ENCODE peak calls at places on chromosome 6, in nine cellular contexts. One of them, this sample, is unnamed.
A peak's percentile ranks its signal among the peaks of the same experiment; 100 is the strongest.

GRCh38 chr6:142744836-142745235 is 200.1 kb downstream of the HIVEP2 start:
- DNase-seq in foreskin fibroblast: peak; percentile 49
- DNase-seq in activated naive CD8-positive, alpha-beta T cell treated with anti-CD3 and anti-CD28 coated beads, Interleukin-2, amount 50 U/mL, for 16 hours: no peak
- DNase-seq in stimulated activated CD4-positive, alpha-beta T cell treated with anti-CD3 and anti-CD28 coated beads, Interleukin-15, amount 100 ng/mL, for 1 hour: no peak
- DNase-seq in AML-193: no peak
- DNase-seq in NCI-H1105 treated with DMSO at 0.1 percent for 48 hours: no peak
- DNase-seq in Peyer's patch: no peak
- DNase-seq in HT1080: no peak
- DNase-seq in mucosa of gallbladder: no peak
- DNase-seq in this sample: peak; percentile 65

GRCh38 chr6:150981669-150982068 is 116.2 kb downstream of the MTHFD1L start:
- DNase-seq in foreskin fibroblast: no peak
- DNase-seq in activated naive CD8-positive, alpha-beta T cell treated with anti-CD3 and anti-CD28 coated beads, Interleukin-2, amount 50 U/mL, for 16 hours: no peak
- DNase-seq in stimulated activated CD4-positive, alpha-beta T cell treated with anti-CD3 and anti-CD28 coated beads, Interleukin-15, amount 100 ng/mL, for 1 hour: no peak
- DNase-seq in AML-193: no peak
- DNase-seq in NCI-H1105 treated with DMSO at 0.1 percent for 48 hours: no peak
- DNase-seq in Peyer's patch: no peak
- DNase-seq in HT1080: no peak
- DNase-seq in mucosa of gallbladder: no peak
- DNase-seq in this sample: no peak

GRCh38 chr6:132967871-132968270 is 153.5 kb downstream of the RPS12 start:
- DNase-seq in foreskin fibroblast: no peak
- DNase-seq in activated naive CD8-positive, alpha-beta T cell treated with anti-CD3 and anti-CD28 coated beads, Interleukin-2, amount 50 U/mL, for 16 hours: no peak
- DNase-seq in stimulated activated CD4-positive, alpha-beta T cell treated with anti-CD3 and anti-CD28 coated beads, Interleukin-15, amount 100 ng/mL, for 1 hour: no peak
- DNase-seq in AML-193: no peak
- DNase-seq in NCI-H1105 treated with DMSO at 0.1 percent for 48 hours: no peak
- DNase-seq in Peyer's patch: no peak
- DNase-seq in HT1080: no peak
- DNase-seq in mucosa of gallbladder: no peak
- DNase-seq in this sample: no peak

GRCh38 chr6:18155273-18155863 is at the start of gene KDM1B:
- DNase-seq in foreskin fibroblast: peak; percentile 99
- DNase-seq in activated naive CD8-positive, alpha-beta T cell treated with anti-CD3 and anti-CD28 coated beads, Interleukin-2, amount 50 U/mL, for 16 hours: peak; percentile 97
- DNase-seq in stimulated activated CD4-positive, alpha-beta T cell treated with anti-CD3 and anti-CD28 coated beads, Interleukin-15, amount 100 ng/mL, for 1 hour: peak; percentile 98
- DNase-seq in AML-193: peak; percentile 98
- DNase-seq in NCI-H1105 treated with DMSO at 0.1 percent for 48 hours: peak; percentile 98
- DNase-seq in Peyer's patch: peak; percentile 97
- DNase-seq in HT1080: peak; percentile 96
- DNase-seq in mucosa of gallbladder: peak; percentile 98
- DNase-seq in this sample: peak; percentile 99

GRCh38 chr6:15595461-15596173 is 67.2 kb downstream of the DTNBP1 start:
- DNase-seq in foreskin fibroblast: peak; percentile 34
- DNase-seq in activated naive CD8-positive, alpha-beta T cell treated with anti-CD3 and anti-CD28 coated beads, Interleukin-2, amount 50 U/mL, for 16 hours: no peak
- DNase-seq in stimulated activated CD4-positive, alpha-beta T cell treated with anti-CD3 and anti-CD28 coated beads, Interleukin-15, amount 100 ng/mL, for 1 hour: no peak
- DNase-seq in AML-193: peak; percentile 50
- DNase-seq in NCI-H1105 treated with DMSO at 0.1 percent for 48 hours: no peak
- DNase-seq in Peyer's patch: no peak
- DNase-seq in HT1080: no peak
- DNase-seq in mucosa of gallbladder: no peak
- DNase-seq in this sample: peak; percentile 75

GRCh38 chr6:124917769-124918168 is 44.5 kb upstream of the RNF217 start:
- DNase-seq in foreskin fibroblast: peak; percentile 11
- DNase-seq in activated naive CD8-positive, alpha-beta T cell treated with anti-CD3 and anti-CD28 coated beads, Interleukin-2, amount 50 U/mL, for 16 hours: no peak
- DNase-seq in stimulated activated CD4-positive, alpha-beta T cell treated with anti-CD3 and anti-CD28 coated beads, Interleukin-15, amount 100 ng/mL, for 1 hour: no peak
- DNase-seq in AML-193: no peak
- DNase-seq in NCI-H1105 treated with DMSO at 0.1 percent for 48 hours: no peak
- DNase-seq in Peyer's patch: no peak
- DNase-seq in HT1080: no peak
- DNase-seq in mucosa of gallbladder: no peak
- DNase-seq in this sample: no peak

GRCh38 chr6:5507056-5507722 is 245.9 kb downstream of the FARS2 start:
- DNase-seq in foreskin fibroblast: no peak
- DNase-seq in activated naive CD8-positive, alpha-beta T cell treated with anti-CD3 and anti-CD28 coated beads, Interleukin-2, amount 50 U/mL, for 16 hours: no peak
- DNase-seq in stimulated activated CD4-positive, alpha-beta T cell treated with anti-CD3 and anti-CD28 coated beads, Interleukin-15, amount 100 ng/mL, for 1 hour: no peak
- DNase-seq in AML-193: no peak
- DNase-seq in NCI-H1105 treated with DMSO at 0.1 percent for 48 hours: no peak
- DNase-seq in Peyer's patch: peak; percentile 25
- DNase-seq in HT1080: no peak
- DNase-seq in mucosa of gallbladder: no peak
- DNase-seq in this sample: no peak

GRCh38 chr6:17820055-17820454 is 113.3 kb upstream of the NUP153 start:
- DNase-seq in foreskin fibroblast: no peak
- DNase-seq in activated naive CD8-positive, alpha-beta T cell treated with anti-CD3 and anti-CD28 coated beads, Interleukin-2, amount 50 U/mL, for 16 hours: no peak
- DNase-seq in stimulated activated CD4-positive, alpha-beta T cell treated with anti-CD3 and anti-CD28 coated beads, Interleukin-15, amount 100 ng/mL, for 1 hour: no peak
- DNase-seq in AML-193: no peak
- DNase-seq in NCI-H1105 treated with DMSO at 0.1 percent for 48 hours: no peak
- DNase-seq in Peyer's patch: no peak
- DNase-seq in HT1080: no peak
- DNase-seq in mucosa of gallbladder: no peak
- DNase-seq in this sample: no peak

GRCh38 chr6:6820688-6821238 is 232.2 kb downstream of the LY86 start:
- DNase-seq in foreskin fibroblast: no peak
- DNase-seq in activated naive CD8-positive, alpha-beta T cell treated with anti-CD3 and anti-CD28 coated beads, Interleukin-2, amount 50 U/mL, for 16 hours: no peak
- DNase-seq in stimulated activated CD4-positive, alpha-beta T cell treated with anti-CD3 and anti-CD28 coated beads, Interleukin-15, amount 100 ng/mL, for 1 hour: no peak
- DNase-seq in AML-193: no peak
- DNase-seq in NCI-H1105 treated with DMSO at 0.1 percent for 48 hours: peak; percentile 78
- DNase-seq in Peyer's patch: no peak
- DNase-seq in HT1080: no peak
- DNase-seq in mucosa of gallbladder: peak; percentile 89
- DNase-seq in this sample: no peak

GRCh38 chr6:75524322-75524972 is 30.8 kb upstream of the FILIP1 start:
- DNase-seq in foreskin fibroblast: peak; percentile 93
- DNase-seq in activated naive CD8-positive, alpha-beta T cell treated with anti-CD3 and anti-CD28 coated beads, Interleukin-2, amount 50 U/mL, for 16 hours: no peak
- DNase-seq in stimulated activated CD4-positive, alpha-beta T cell treated with anti-CD3 and anti-CD28 coated beads, Interleukin-15, amount 100 ng/mL, for 1 hour: no peak
- DNase-seq in AML-193: no peak
- DNase-seq in NCI-H1105 treated with DMSO at 0.1 percent for 48 hours: no peak
- DNase-seq in Peyer's patch: no peak
- DNase-seq in HT1080: peak; percentile 58
- DNase-seq in mucosa of gallbladder: peak; percentile 17
- DNase-seq in this sample: peak; percentile 95

GRCh38 chr6:149284904-149285303 is 32.6 kb upstream of the TAB2 start:
- DNase-seq in foreskin fibroblast: no peak
- DNase-seq in activated naive CD8-positive, alpha-beta T cell treated with anti-CD3 and anti-CD28 coated beads, Interleukin-2, amount 50 U/mL, for 16 hours: no peak
- DNase-seq in stimulated activated CD4-positive, alpha-beta T cell treated with anti-CD3 and anti-CD28 coated beads, Interleukin-15, amount 100 ng/mL, for 1 hour: no peak
- DNase-seq in AML-193: no peak
- DNase-seq in NCI-H1105 treated with DMSO at 0.1 percent for 48 hours: no peak
- DNase-seq in Peyer's patch: no peak
- DNase-seq in HT1080: no peak
- DNase-seq in mucosa of gallbladder: no peak
- DNase-seq in this sample: no peak

GRCh38 chr6:170290306-170291128 is at the start of gene DLL1:
- DNase-seq in foreskin fibroblast: peak; percentile 69
- DNase-seq in activated naive CD8-positive, alpha-beta T cell treated with anti-CD3 and anti-CD28 coated beads, Interleukin-2, amount 50 U/mL, for 16 hours: no peak
- DNase-seq in stimulated activated CD4-positive, alpha-beta T cell treated with anti-CD3 and anti-CD28 coated beads, Interleukin-15, amount 100 ng/mL, for 1 hour: no peak
- DNase-seq in AML-193: no peak
- DNase-seq in NCI-H1105 treated with DMSO at 0.1 percent for 48 hours: peak; percentile 93
- DNase-seq in Peyer's patch: no peak
- DNase-seq in HT1080: peak; percentile 24
- DNase-seq in mucosa of gallbladder: peak; percentile 42
- DNase-seq in this sample: peak; percentile 35

GRCh38 chr6:53578371-53578770 is 33.5 kb upstream of the GCLC start:
- DNase-seq in foreskin fibroblast: no peak
- DNase-seq in activated naive CD8-positive, alpha-beta T cell treated with anti-CD3 and anti-CD28 coated beads, Interleukin-2, amount 50 U/mL, for 16 hours: no peak
- DNase-seq in stimulated activated CD4-positive, alpha-beta T cell treated with anti-CD3 and anti-CD28 coated beads, Interleukin-15, amount 100 ng/mL, for 1 hour: no peak
- DNase-seq in AML-193: no peak
- DNase-seq in NCI-H1105 treated with DMSO at 0.1 percent for 48 hours: no peak
- DNase-seq in Peyer's patch: no peak
- DNase-seq in HT1080: no peak
- DNase-seq in mucosa of gallbladder: no peak
- DNase-seq in this sample: no peak